ENCODE peak calls at places on chromosomes 16 and 17, in ten cellular contexts. One of them, this sample, is unnamed.

GRCh38 chr17:64615025-64615677 is 47.0 kb downstream of the SMURF2 start:
- DNase-seq in Calu3: no peak
- DNase-seq in bronchial epithelial cell: no peak
- DNase-seq in endothelial cell: no peak
- DNase-seq in H9: no peak
- DNase-seq in cardiac muscle cell: peak
- DNase-seq in fibroblast of lung: peak
- DNase-seq in CD8-positive, alpha-beta T cell: no peak
- DNase-seq in endothelial cell of umbilical vein: peak
- DNase-seq in right lobe of liver: no peak
- DNase-seq in this sample: no peak

GRCh38 chr17:31424944-31425582 is 33.6 kb downstream of the RAB11FIP4 start:
- DNase-seq in Calu3: no peak
- DNase-seq in bronchial epithelial cell: no peak
- DNase-seq in endothelial cell: no peak
- DNase-seq in H9: no peak
- DNase-seq in cardiac muscle cell: no peak
- DNase-seq in fibroblast of lung: no peak
- DNase-seq in CD8-positive, alpha-beta T cell: no peak
- DNase-seq in endothelial cell of umbilical vein: peak
- DNase-seq in right lobe of liver: peak
- DNase-seq in this sample: no peak

GRCh38 chr17:58344047-58344790 is 7.8 kb downstream of the SUPT4H1 start:
- DNase-seq in Calu3: no peak
- DNase-seq in bronchial epithelial cell: no peak
- DNase-seq in endothelial cell: no peak
- DNase-seq in H9: no peak
- DNase-seq in cardiac muscle cell: peak
- DNase-seq in fibroblast of lung: no peak
- DNase-seq in CD8-positive, alpha-beta T cell: peak
- DNase-seq in endothelial cell of umbilical vein: peak
- DNase-seq in right lobe of liver: no peak
- DNase-seq in this sample: peak

GRCh38 chr17:28279411-28279810 is 39.6 kb upstream of the TMEM97 start:
- DNase-seq in Calu3: no peak
- DNase-seq in bronchial epithelial cell: no peak
- DNase-seq in endothelial cell: no peak
- DNase-seq in H9: no peak
- DNase-seq in cardiac muscle cell: peak
- DNase-seq in fibroblast of lung: no peak
- DNase-seq in CD8-positive, alpha-beta T cell: no peak
- DNase-seq in endothelial cell of umbilical vein: no peak
- DNase-seq in right lobe of liver: no peak
- DNase-seq in this sample: no peak

GRCh38 chr17:82031885-82032627 is 578 bp downstream of the RAC3 start:
- DNase-seq in Calu3: peak
- DNase-seq in bronchial epithelial cell: peak
- DNase-seq in endothelial cell: no peak
- DNase-seq in H9: peak
- DNase-seq in cardiac muscle cell: no peak
- DNase-seq in fibroblast of lung: no peak
- DNase-seq in CD8-positive, alpha-beta T cell: no peak
- DNase-seq in endothelial cell of umbilical vein: no peak
- DNase-seq in right lobe of liver: no peak
- DNase-seq in this sample: peak

GRCh38 chr17:1555618-1556471 is 6.7 kb downstream of the PITPNA start:
- DNase-seq in Calu3: no peak
- DNase-seq in bronchial epithelial cell: no peak
- DNase-seq in endothelial cell: no peak
- DNase-seq in H9: no peak
- DNase-seq in cardiac muscle cell: no peak
- DNase-seq in fibroblast of lung: no peak
- DNase-seq in CD8-positive, alpha-beta T cell: no peak
- DNase-seq in endothelial cell of umbilical vein: no peak
- DNase-seq in right lobe of liver: no peak
- DNase-seq in this sample: peak

GRCh38 chr17:17402558-17402957 is 74.2 kb upstream of the MED9 start:
- DNase-seq in Calu3: no peak
- DNase-seq in bronchial epithelial cell: peak
- DNase-seq in endothelial cell: no peak
- DNase-seq in H9: no peak
- DNase-seq in cardiac muscle cell: no peak
- DNase-seq in fibroblast of lung: no peak
- DNase-seq in CD8-positive, alpha-beta T cell: no peak
- DNase-seq in endothelial cell of umbilical vein: no peak
- DNase-seq in right lobe of liver: no peak
- DNase-seq in this sample: no peak

GRCh38 chr16:48959204-48959603 is 322.4 kb downstream of the CBLN1 start:
- DNase-seq in Calu3: no peak
- DNase-seq in bronchial epithelial cell: peak
- DNase-seq in endothelial cell: no peak
- DNase-seq in H9: no peak
- DNase-seq in cardiac muscle cell: no peak
- DNase-seq in fibroblast of lung: no peak
- DNase-seq in CD8-positive, alpha-beta T cell: no peak
- DNase-seq in endothelial cell of umbilical vein: no peak
- DNase-seq in right lobe of liver: no peak
- DNase-seq in this sample: no peak

GRCh38 chr16:20023190-20023589 is 50.5 kb downstream of the GPR139 start:
- DNase-seq in Calu3: peak
- DNase-seq in bronchial epithelial cell: peak
- DNase-seq in endothelial cell: peak
- DNase-seq in H9: no peak
- DNase-seq in cardiac muscle cell: peak
- DNase-seq in fibroblast of lung: peak
- DNase-seq in CD8-positive, alpha-beta T cell: no peak
- DNase-seq in endothelial cell of umbilical vein: peak
- DNase-seq in right lobe of liver: no peak
- DNase-seq in this sample: no peak

GRCh38 chr17:21573961-21574610 is 118.2 kb upstream of the KCNJ18 start:
- DNase-seq in Calu3: no peak
- DNase-seq in bronchial epithelial cell: no peak
- DNase-seq in endothelial cell: no peak
- DNase-seq in H9: no peak
- DNase-seq in cardiac muscle cell: peak
- DNase-seq in fibroblast of lung: peak
- DNase-seq in CD8-positive, alpha-beta T cell: peak
- DNase-seq in endothelial cell of umbilical vein: peak
- DNase-seq in right lobe of liver: no peak
- DNase-seq in this sample: no peak

GRCh38 chr17:70552230-70552981 is 383.1 kb downstream of the KCNJ2 start:
- DNase-seq in Calu3: no peak
- DNase-seq in bronchial epithelial cell: peak
- DNase-seq in endothelial cell: no peak
- DNase-seq in H9: peak
- DNase-seq in cardiac muscle cell: peak
- DNase-seq in fibroblast of lung: peak
- DNase-seq in CD8-positive, alpha-beta T cell: no peak
- DNase-seq in endothelial cell of umbilical vein: peak
- DNase-seq in right lobe of liver: no peak
- DNase-seq in this sample: peak

GRCh38 chr17:54536306-54536705 is 364.3 kb upstream of the TOM1L1 start:
- DNase-seq in Calu3: no peak
- DNase-seq in bronchial epithelial cell: no peak
- DNase-seq in endothelial cell: no peak
- DNase-seq in H9: peak
- DNase-seq in cardiac muscle cell: no peak
- DNase-seq in fibroblast of lung: no peak
- DNase-seq in CD8-positive, alpha-beta T cell: no peak
- DNase-seq in endothelial cell of umbilical vein: no peak
- DNase-seq in right lobe of liver: no peak
- DNase-seq in this sample: no peak

GRCh38 chr16:35011-35775 is 18.2 kb downstream of the POLR3K start:
- DNase-seq in Calu3: no peak
- DNase-seq in bronchial epithelial cell: no peak
- DNase-seq in endothelial cell: no peak
- DNase-seq in H9: no peak
- DNase-seq in cardiac muscle cell: no peak
- DNase-seq in fibroblast of lung: no peak
- DNase-seq in CD8-positive, alpha-beta T cell: no peak
- DNase-seq in endothelial cell of umbilical vein: no peak
- DNase-seq in right lobe of liver: no peak
- DNase-seq in this sample: no peak

GRCh38 chr16:1771072-1771863 is at the start of gene NME3:
- DNase-seq in Calu3: peak
- DNase-seq in bronchial epithelial cell: peak
- DNase-seq in endothelial cell: peak
- DNase-seq in H9: peak
- DNase-seq in cardiac muscle cell: peak
- DNase-seq in fibroblast of lung: peak
- DNase-seq in CD8-positive, alpha-beta T cell: peak
- DNase-seq in endothelial cell of umbilical vein: peak
- DNase-seq in right lobe of liver: peak
- DNase-seq in this sample: peak

DNA sequence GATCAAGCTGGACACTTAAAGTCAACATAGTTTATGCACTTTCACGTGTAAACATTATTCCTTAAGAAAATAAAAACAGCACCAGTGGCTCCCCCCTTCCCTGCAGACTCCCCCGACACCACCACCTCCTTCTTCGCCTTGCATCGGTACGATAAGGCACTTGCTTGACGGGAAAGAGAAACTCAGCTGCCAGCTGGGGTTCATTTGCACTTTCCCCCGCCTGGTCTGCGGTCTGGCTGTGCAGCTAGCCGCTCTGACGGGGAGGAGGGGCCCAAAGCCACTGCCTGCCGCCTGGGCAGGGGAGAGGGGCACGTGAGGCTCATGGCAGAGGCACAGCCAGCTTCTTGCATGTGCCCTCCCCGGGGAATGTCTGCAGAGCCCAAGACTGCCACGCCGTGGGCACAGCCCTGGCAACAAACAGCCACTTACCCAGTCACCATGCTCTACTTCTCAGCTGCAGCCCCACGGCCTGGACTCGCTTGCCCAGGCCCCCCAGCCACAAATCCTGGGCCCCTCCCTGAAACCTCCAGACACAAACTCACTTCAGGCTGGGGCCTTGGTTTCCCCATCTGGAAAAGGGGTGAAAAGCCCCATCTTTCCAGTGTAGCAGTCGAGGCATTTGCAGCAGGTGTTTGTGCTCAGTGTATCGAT is 16.5 kb upstream of the PRM1 start:
- DNase-seq in Calu3: peak
- DNase-seq in bronchial epithelial cell: peak
- DNase-seq in endothelial cell: peak
- DNase-seq in H9: peak
- DNase-seq in cardiac muscle cell: peak
- DNase-seq in fibroblast of lung: peak
- DNase-seq in CD8-positive, alpha-beta T cell: peak
- DNase-seq in endothelial cell of umbilical vein: peak
- DNase-seq in right lobe of liver: peak
- DNase-seq in this sample: peak
- TF ChIP-seq CTCF in Calu3: no peak
- TF ChIP-seq CTCF in bronchial epithelial cell: peak
- TF ChIP-seq CTCF in endothelial cell: no peak
- TF ChIP-seq CTCF in H9: no peak
- TF ChIP-seq CTCF in cardiac muscle cell: no peak
- TF ChIP-seq CTCF in fibroblast of lung: no peak
- TF ChIP-seq CTCF in CD8-positive, alpha-beta T cell: no peak
- TF ChIP-seq CTCF in endothelial cell of umbilical vein: no peak
- TF ChIP-seq CTCF in right lobe of liver: no peak
- TF ChIP-seq CTCF in this sample: peak

DNA sequence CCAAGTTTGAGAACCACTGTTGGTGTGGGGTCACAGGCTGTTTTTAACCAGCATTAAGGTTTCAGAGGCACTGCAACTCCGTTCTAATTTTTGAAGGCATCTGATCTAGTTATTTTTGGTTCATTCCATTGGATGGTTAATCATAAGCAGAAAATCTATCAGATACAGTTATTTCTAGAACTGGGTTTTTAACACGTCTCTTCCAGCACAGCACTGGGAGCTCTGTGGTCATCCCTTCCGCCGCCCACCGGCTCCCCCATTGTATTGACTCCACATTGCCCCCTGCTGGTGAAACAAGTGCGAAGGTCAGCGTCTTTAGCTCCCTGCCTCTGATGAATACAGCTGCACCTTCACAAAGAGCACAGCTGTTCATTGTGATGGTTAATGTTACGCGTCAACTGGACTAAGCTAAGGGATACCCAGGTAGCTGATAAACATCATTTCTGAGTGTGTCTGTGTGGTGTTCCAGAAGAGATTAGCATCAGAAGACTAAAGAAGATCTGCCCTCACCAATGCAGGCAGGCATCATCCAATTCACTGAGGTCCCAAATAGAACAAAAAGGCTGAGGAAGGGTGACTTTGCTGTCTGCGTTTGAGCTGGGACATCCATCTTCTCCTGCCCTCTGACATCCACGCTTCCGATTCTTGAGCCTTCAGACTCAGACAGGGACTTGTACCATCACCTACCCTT is 8.5 kb downstream of the CCL18 start:
- DNase-seq in Calu3: peak
- DNase-seq in bronchial epithelial cell: peak
- DNase-seq in endothelial cell: peak
- DNase-seq in H9: peak
- DNase-seq in cardiac muscle cell: peak
- DNase-seq in fibroblast of lung: peak
- DNase-seq in CD8-positive, alpha-beta T cell: peak
- DNase-seq in endothelial cell of umbilical vein: peak
- DNase-seq in right lobe of liver: peak
- DNase-seq in this sample: peak
- TF ChIP-seq CTCF in Calu3: peak
- TF ChIP-seq CTCF in bronchial epithelial cell: peak
- TF ChIP-seq CTCF in endothelial cell: peak
- TF ChIP-seq CTCF in H9: peak
- TF ChIP-seq CTCF in cardiac muscle cell: peak
- TF ChIP-seq CTCF in fibroblast of lung: peak
- TF ChIP-seq CTCF in CD8-positive, alpha-beta T cell: peak
- TF ChIP-seq CTCF in endothelial cell of umbilical vein: peak
- TF ChIP-seq CTCF in right lobe of liver: peak
- TF ChIP-seq CTCF in this sample: peak

GRCh38 chr16:50303605-50304466 is 37.5 kb downstream of the ADCY7 start:
- DNase-seq in Calu3: no peak
- DNase-seq in bronchial epithelial cell: no peak
- DNase-seq in endothelial cell: no peak
- DNase-seq in H9: peak
- DNase-seq in cardiac muscle cell: peak
- DNase-seq in fibroblast of lung: peak
- DNase-seq in CD8-positive, alpha-beta T cell: no peak
- DNase-seq in endothelial cell of umbilical vein: no peak
- DNase-seq in right lobe of liver: no peak
- DNase-seq in this sample: no peak
- TF ChIP-seq CTCF in Calu3: no peak
- TF ChIP-seq CTCF in bronchial epithelial cell: no peak
- TF ChIP-seq CTCF in endothelial cell: no peak
- TF ChIP-seq CTCF in H9: no peak
- TF ChIP-seq CTCF in cardiac muscle cell: no peak
- TF ChIP-seq CTCF in fibroblast of lung: no peak
- TF ChIP-seq CTCF in CD8-positive, alpha-beta T cell: no peak
- TF ChIP-seq CTCF in endothelial cell of umbilical vein: no peak
- TF ChIP-seq CTCF in right lobe of liver: no peak
- TF ChIP-seq CTCF in this sample: no peak

GRCh38 chr17:19426631-19427030 is 15.6 kb downstream of the RNF112 start:
- DNase-seq in Calu3: no peak
- DNase-seq in bronchial epithelial cell: no peak
- DNase-seq in endothelial cell: no peak
- DNase-seq in H9: peak
- DNase-seq in cardiac muscle cell: no peak
- DNase-seq in fibroblast of lung: no peak
- DNase-seq in CD8-positive, alpha-beta T cell: no peak
- DNase-seq in endothelial cell of umbilical vein: no peak
- DNase-seq in right lobe of liver: no peak
- DNase-seq in this sample: no peak

GRCh38 chr17:19421926-19422325 is 10.9 kb downstream of the RNF112 start:
- DNase-seq in Calu3: no peak
- DNase-seq in bronchial epithelial cell: no peak
- DNase-seq in endothelial cell: no peak
- DNase-seq in H9: no peak
- DNase-seq in cardiac muscle cell: no peak
- DNase-seq in fibroblast of lung: no peak
- DNase-seq in CD8-positive, alpha-beta T cell: no peak
- DNase-seq in endothelial cell of umbilical vein: no peak
- DNase-seq in right lobe of liver: no peak
- DNase-seq in this sample: no peak

GRCh38 chr17:19424934-19425868 is 14.2 kb downstream of the RNF112 start:
- DNase-seq in Calu3: no peak
- DNase-seq in bronchial epithelial cell: no peak
- DNase-seq in endothelial cell: no peak
- DNase-seq in H9: no peak
- DNase-seq in cardiac muscle cell: peak
- DNase-seq in fibroblast of lung: peak
- DNase-seq in CD8-positive, alpha-beta T cell: no peak
- DNase-seq in endothelial cell of umbilical vein: no peak
- DNase-seq in right lobe of liver: no peak
- DNase-seq in this sample: no peak
- TF ChIP-seq CTCF in Calu3: no peak
- TF ChIP-seq CTCF in bronchial epithelial cell: no peak
- TF ChIP-seq CTCF in endothelial cell: no peak
- TF ChIP-seq CTCF in H9: no peak
- TF ChIP-seq CTCF in cardiac muscle cell: no peak
- TF ChIP-seq CTCF in fibroblast of lung: no peak
- TF ChIP-seq CTCF in CD8-positive, alpha-beta T cell: no peak
- TF ChIP-seq CTCF in endothelial cell of umbilical vein: no peak
- TF ChIP-seq CTCF in right lobe of liver: no peak
- TF ChIP-seq CTCF in this sample: no peak

This sample was measured in GM13977.